ENCODE peak calls at places on chromosomes 6 and 20, in five cellular contexts. U is sciatic nerve, K is fibroblast of mammary gland, D is Kasumi-1, Z is A549. H is an unnamed sample.

GRCh38 chr6:10621847-10622246 is 72.6 kb downstream of the C6orf52 start:
- DNase-seq in U (no peak), K (no peak), D (no peak), Z (no peak), H (no peak)

GRCh38 chr6:91482498-91482897 is 895.6 kb upstream of the MAP3K7 start:
- DNase-seq in U (no peak), K (no peak), D (peak), Z (no peak), H (no peak)

GRCh38 chr6:83183082-83183828 is 9.8 kb downstream of the PGM3 start:
- DNase-seq in U (no peak), K (peak), D (no peak), Z (peak), H (peak)

GRCh38 chr20:50786703-50787102 is 8.2 kb upstream of the BCAS4 start:
- DNase-seq in U (peak), K (no peak), D (no peak), Z (no peak), H (no peak)

GRCh38 chr6:74942130-74942529 is 263.7 kb downstream of the COL12A1 start:
- DNase-seq in U (no peak), K (no peak), D (no peak), Z (no peak), H (no peak)

GRCh38 chr20:2357114-2357513 is 23.6 kb upstream of the TGM6 start:
- DNase-seq in U (no peak), K (no peak), D (no peak), Z (no peak), H (no peak)

GRCh38 chr6:4670824-4671409 is 105.3 kb upstream of the CDYL start:
- DNase-seq in U (no peak), K (no peak), D (no peak), Z (no peak), H (no peak)

GRCh38 chr6:41371992-41372525 is 36.7 kb downstream of the NCR2 start:
- DNase-seq in U (peak), K (no peak), D (no peak), Z (no peak), H (no peak)

GRCh38 chr20:29298759-29299613 is 1958.5 kb upstream of the DEFB115 start:
- DNase-seq in U (no peak), K (peak), D (no peak), Z (no peak), H (no peak)

GRCh38 chr20:38926934-38927616 is 858 bp downstream of the FAM83D start:
- DNase-seq in U (no peak), K (peak), D (no peak), Z (peak), H (no peak)

H was measured in H54.